ENCODE peak calls at places on chromosomes 6 and 20, in ten cellular contexts. Z, I, U, E, F, P, L, Q, M and R are unnamed samples.
A peak's percentile ranks its signal among the peaks of the same experiment; 100 is the strongest.

GRCh38 chr20:19256085-19256484 is 43.6 kb downstream of the SLC24A3 start:
- DNase-seq in Z (no peak), I (no peak), U (no peak), E (no peak), F (peak; percentile 48), P (no peak), L (no peak), Q (no peak), M (no peak), R (no peak)

GRCh38 chr20:14193443-14193842 is 144.0 kb downstream of the FLRT3 start:
- DNase-seq in Z (no peak), I (no peak), U (no peak), E (no peak), F (no peak), P (no peak), L (no peak), Q (no peak), M (no peak), R (no peak)

GRCh38 chr6:108942556-108943492 is 94.6 kb downstream of the ARMC2 start:
- DNase-seq in Z (no peak), I (no peak), U (no peak), E (no peak), F (no peak), P (no peak), L (no peak), Q (no peak), M (no peak), R (no peak)

GRCh38 chr6:105372862-105373182 is 30.1 kb downstream of the PREP start:
- DNase-seq in Z (no peak), I (no peak), U (no peak), E (no peak), F (no peak), P (no peak), L (no peak), Q (no peak), M (no peak), R (no peak)

GRCh38 chr20:43530321-43531090 is 23.0 kb downstream of the L3MBTL1 start:
- DNase-seq in Z (no peak), I (no peak), U (no peak), E (peak; percentile 16), F (no peak), P (no peak), L (peak; percentile 86), Q (no peak), M (no peak), R (no peak)

GRCh38 chr20:49620364-49621240 is 52.7 kb upstream of the PTGIS start:
- DNase-seq in Z (no peak), I (peak; percentile 69), U (no peak), E (no peak), F (no peak), P (no peak), L (no peak), Q (no peak), M (no peak), R (no peak)

GRCh38 chr6:169556758-169557505 is 144.9 kb downstream of the WDR27 start:
- DNase-seq in Z (no peak), I (no peak), U (no peak), E (no peak), F (peak; percentile 17), P (no peak), L (no peak), Q (no peak), M (no peak), R (no peak)

GRCh38 chr6:155450194-155450593 is 5.4 kb downstream of the NOX3 start:
- DNase-seq in Z (no peak), I (no peak), U (no peak), E (no peak), F (no peak), P (no peak), L (no peak), Q (no peak), M (no peak), R (no peak)

DNA sequence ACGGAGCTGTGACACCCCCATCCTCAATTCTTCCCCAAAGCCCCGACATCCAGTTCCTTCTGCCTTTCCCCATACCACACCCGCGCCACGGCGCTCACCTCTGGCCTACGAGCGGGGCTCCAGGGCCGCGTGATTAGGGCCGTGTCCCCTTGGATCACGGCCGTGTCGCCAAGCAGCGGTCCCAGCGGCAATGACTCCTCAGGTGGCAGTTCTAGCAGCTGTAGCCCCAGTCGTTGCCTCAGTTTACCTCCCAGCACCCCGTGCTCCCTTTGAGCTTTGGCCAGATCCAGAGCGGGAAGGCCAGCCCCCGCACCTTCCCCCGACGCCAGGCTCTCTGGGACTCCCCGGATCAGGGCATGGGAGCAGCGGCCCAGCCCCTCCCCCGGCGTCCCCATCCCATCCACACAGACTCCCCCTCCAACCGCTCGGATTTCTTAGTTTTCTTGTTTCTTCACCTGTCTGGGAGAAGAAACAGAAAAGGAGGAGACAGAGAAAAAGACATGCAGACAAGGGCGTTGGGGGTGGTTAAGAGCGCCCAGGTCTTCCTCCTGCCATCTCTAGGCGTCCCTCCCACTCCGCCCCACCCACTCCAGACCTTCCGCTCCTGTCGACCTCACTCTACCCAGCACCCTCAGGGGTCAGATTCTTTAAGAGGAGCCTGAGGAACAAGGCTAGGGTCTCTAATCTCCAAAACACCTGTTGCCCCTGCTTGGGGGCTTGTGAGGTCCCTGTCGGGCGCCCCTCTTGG is at the start of gene DDAH2:
- DNase-seq in Z (no peak), I (no peak), U (no peak), E (no peak), F (no peak), P (no peak), L (no peak), Q (no peak), M (no peak), R (no peak)
- TF ChIP-seq CTCF in Z (no peak), I (no peak), U (peak; percentile 64), E (no peak), F (peak; percentile 56), P (peak; percentile 60), L (no peak), Q (peak; percentile 78), M (peak; percentile 83), R (no peak)

GRCh38 chr6:43687437-43688347 is at the start of gene MRPS18A:
- DNase-seq in Z (no peak), I (peak; percentile 83), U (peak; percentile 51), E (peak; percentile 74), F (peak; percentile 67), P (peak; percentile 88), L (peak; percentile 80), Q (peak; percentile 76), M (peak; percentile 62), R (peak; percentile 79)

GRCh38 chr6:43689421-43689820 is 1.8 kb upstream of the MRPS18A start:
- DNase-seq in Z (no peak), I (no peak), U (no peak), E (no peak), F (no peak), P (no peak), L (no peak), Q (no peak), M (no peak), R (no peak)

GRCh38 chr6:43682724-43683429 is 4.7 kb downstream of the MRPS18A start:
- DNase-seq in Z (no peak), I (no peak), U (no peak), E (no peak), F (no peak), P (no peak), L (no peak), Q (no peak), M (no peak), R (no peak)

GRCh38 chr6:43683708-43684455 is 3.7 kb downstream of the MRPS18A start:
- DNase-seq in Z (no peak), I (peak; percentile 59), U (no peak), E (no peak), F (no peak), P (no peak), L (no peak), Q (no peak), M (no peak), R (no peak)

DNA sequence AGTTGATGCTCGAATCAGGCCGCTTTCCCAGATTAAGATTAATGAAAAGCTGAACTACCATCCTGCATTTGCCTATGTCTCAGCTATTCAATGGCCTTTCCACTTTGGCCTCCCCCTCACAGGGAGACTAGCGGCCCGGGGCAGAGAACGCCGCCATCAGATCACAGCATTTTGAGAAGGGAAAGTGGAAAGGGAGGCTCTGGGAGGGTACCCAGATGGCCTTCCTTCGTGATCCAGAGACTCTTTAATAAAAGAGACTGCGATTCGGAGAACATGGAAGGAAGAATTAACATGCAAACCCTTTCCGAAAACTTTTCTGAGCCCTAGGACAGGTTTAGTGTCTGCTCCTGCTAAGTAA is 533 bp downstream of the MRPS18A start:
- DNase-seq in Z (no peak), I (no peak), U (no peak), E (no peak), F (no peak), P (no peak), L (no peak), Q (no peak), M (no peak), R (no peak)
- TF ChIP-seq CTCF in Z (no peak), I (no peak), U (no peak), E (no peak), F (no peak), P (no peak), L (no peak), Q (no peak), M (no peak), R (no peak)

DNA sequence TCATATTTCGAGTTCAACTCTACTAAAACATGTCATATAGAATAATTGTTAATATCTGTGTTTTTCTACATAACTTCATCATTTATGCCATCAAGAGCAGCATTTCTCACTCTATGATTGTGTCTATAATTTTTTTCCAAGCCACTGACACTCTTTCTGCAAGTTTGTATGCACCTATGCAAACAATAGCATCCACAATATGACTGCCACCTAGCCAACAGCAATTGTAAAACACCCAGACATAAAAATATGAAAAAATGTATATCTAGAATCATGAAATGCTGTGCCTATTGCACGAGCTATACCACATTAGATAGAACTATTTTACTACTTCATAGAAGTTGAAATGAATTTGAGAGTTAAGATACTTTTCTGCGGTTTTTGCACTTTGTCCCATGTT is 286.5 kb upstream of the MARCKS start:
- DNase-seq in Z (no peak), I (no peak), U (no peak), E (no peak), F (no peak), P (no peak), L (no peak), Q (no peak), M (no peak), R (no peak)
- TF ChIP-seq CTCF in Z (no peak), I (no peak), U (no peak), E (no peak), F (no peak), P (no peak), L (no peak), Q (peak; percentile 29), M (no peak), R (no peak)

DNA sequence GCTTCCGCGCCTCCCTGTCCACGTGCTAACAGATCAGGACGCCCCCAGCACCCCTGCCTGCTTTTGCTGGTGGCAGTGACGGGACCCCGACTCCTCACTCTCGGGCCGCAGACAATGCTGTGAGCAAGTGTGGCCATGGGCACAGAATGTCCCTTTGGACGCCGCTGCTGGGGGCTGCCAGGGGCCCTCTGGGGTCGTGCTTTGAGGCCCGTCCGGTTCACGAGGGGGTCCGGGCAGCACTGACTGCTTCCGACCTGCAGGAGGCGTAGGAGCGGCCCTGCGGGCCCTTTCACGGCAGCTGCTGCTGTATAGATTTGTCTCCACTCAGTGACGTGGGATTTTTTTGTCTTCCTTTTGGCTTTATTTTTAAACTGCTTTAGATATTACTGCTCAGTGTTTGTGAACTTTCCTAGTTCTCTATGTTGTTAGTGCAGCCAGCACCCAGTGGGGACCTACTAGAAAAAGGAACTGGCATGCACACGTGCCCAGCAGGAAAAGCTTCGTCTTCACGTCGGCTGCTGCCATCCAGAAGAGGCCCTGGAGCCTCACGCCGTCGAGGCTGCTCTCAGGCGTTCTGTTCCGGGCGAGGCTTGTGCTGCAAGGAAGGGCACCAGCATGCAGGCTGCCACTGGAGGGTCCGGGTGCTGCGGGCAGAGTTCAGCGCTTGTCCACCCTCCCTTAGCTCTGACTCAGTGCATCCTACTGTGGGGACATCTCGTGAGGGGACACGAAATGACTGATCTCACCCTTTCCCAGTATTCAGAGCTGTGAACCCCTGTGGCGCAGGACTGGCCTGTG is 21.7 kb downstream of the UCKL1 start:
- DNase-seq in Z (no peak), I (no peak), U (no peak), E (no peak), F (no peak), P (peak; percentile 50), L (peak; percentile 15), Q (no peak), M (no peak), R (no peak)
- TF ChIP-seq CTCF in Z (peak; percentile 32), I (peak; percentile 26), U (peak; percentile 36), E (peak; percentile 3), F (no peak), P (peak; percentile 17), L (no peak), Q (peak; percentile 61), M (no peak), R (peak; percentile 45)